ENCODE peak calls at places on chromosomes 5 and 9, in seven cellular contexts. G, A, X, O, D, T and K are unnamed samples.

GRCh38 chr5:66958984-66959641 is 237.5 kb downstream of the CD180 start:
- DNase-seq in X (no peak), T (no peak), A (no peak), G (peak; percentile 21), D (no peak), O (peak; percentile 81), K (no peak)

GRCh38 chr9:100117316-100117715 is 18.3 kb downstream of the INVS start:
- DNase-seq in O (no peak), G (no peak), T (no peak), X (no peak), A (no peak), D (peak; percentile 70), K (no peak)

GRCh38 chr5:425714-426113 is 17.3 kb upstream of the EXOC3 start:
- DNase-seq in D (no peak), O (no peak), T (no peak), X (no peak), G (no peak), A (no peak), K (no peak)

GRCh38 chr9:33289936-33290246 is 425 bp upstream of the NFX1 start:
- DNase-seq in A (no peak), O (no peak), G (no peak), X (no peak), D (no peak), T (no peak), K (no peak)

GRCh38 chr5:180950291-180950949 is 38.2 kb upstream of the BTNL3 start:
- DNase-seq in G (no peak), T (no peak), X (no peak), D (no peak), A (no peak), O (no peak), K (peak; percentile 48)

GRCh38 chr9:128470560-128470959 is 14.8 kb downstream of the ODF2 start:
- DNase-seq in A (no peak), G (no peak), T (peak; percentile 10), X (no peak), O (peak; percentile 54), D (no peak), K (peak; percentile 23)

GRCh38 chr5:150641006-150641570 is 628 bp downstream of the SYNPO start:
- DNase-seq in O (peak; percentile 83), G (peak; percentile 0), X (no peak), D (no peak), A (no peak), T (no peak), K (no peak)

GRCh38 chr5:139814191-139814601 is 18.6 kb downstream of the PSD2 start:
- DNase-seq in D (no peak), X (no peak), G (no peak), T (no peak), O (no peak), A (no peak), K (no peak)

GRCh38 chr9:34072868-34073590 is 24.3 kb upstream of the UBAP2 start:
- DNase-seq in X (no peak), O (peak; percentile 79), G (no peak), T (no peak), D (no peak), A (peak; percentile 6), K (peak; percentile 34)

GRCh38 chr5:42250-42649 is 49.7 kb upstream of the PLEKHG4B start:
- DNase-seq in O (peak; percentile 10), X (no peak), A (no peak), G (peak; percentile 68), D (no peak), T (no peak), K (no peak)

GRCh38 chr9:126722922-126723806 is 81.7 kb upstream of the ZBTB43 start:
- DNase-seq in T (peak; percentile 81), A (no peak), O (no peak), G (peak; percentile 47), X (peak; percentile 74), D (peak; percentile 85), K (no peak)

GRCh38 chr9:135797507-135798302 is 95.7 kb downstream of the KCNT1 start:
- DNase-seq in T (peak; percentile 53), G (peak; percentile 80), O (no peak), A (no peak), D (peak; percentile 83), X (peak; percentile 44), K (peak; percentile 95)

GRCh38 chr5:123835421-123835820 is 323.4 kb downstream of the CSNK1G3 start:
- DNase-seq in G (no peak), D (no peak), X (no peak), T (no peak), A (no peak), O (no peak), K (no peak)

GRCh38 chr5:10354048-10354872 is 765 bp downstream of the MARCHF6 start:
- DNase-seq in T (peak; percentile 67), A (peak; percentile 41), X (peak; percentile 32), G (peak; percentile 63), O (peak; percentile 42), D (no peak), K (no peak)

GRCh38 chr5:146027746-146028145 is 77.6 kb downstream of the PLAC8L1 start:
- DNase-seq in D (no peak), O (peak; percentile 21), T (no peak), A (no peak), X (no peak), G (no peak), K (peak; percentile 51)

GRCh38 chr5:17947029-17947428 is 312.8 kb downstream of the TAF11L14 start:
- DNase-seq in D (no peak), G (no peak), O (no peak), X (no peak), T (no peak), A (no peak), K (no peak)